ENCODE peak calls at places on chromosomes 16 and 17, in five cellular contexts. Z is progenitor cell of endocrine pancreas, K is cardiac muscle cell, Y is spleen, I is cardiac fibroblast. C is an unnamed sample.

GRCh38 chr17:50258647-50259483 is 15.4 kb upstream of the TMEM92 start:
- DNase-seq in Z (no peak), K (no peak), Y (no peak), I (peak; percentile 43), C (no peak)

GRCh38 chr16:88792078-88792550 is 7.1 kb upstream of the PIEZO1 start:
- DNase-seq in Z (no peak), K (no peak), Y (peak; percentile 80), I (no peak), C (no peak)

GRCh38 chr16:88811600-88811849 is 203 bp downstream of the APRT start:
- DNase-seq in Z (no peak), K (no peak), Y (no peak), I (no peak), C (no peak)

GRCh38 chr17:80792373-80792781 is 199.3 kb upstream of the CHMP6 start:
- DNase-seq in Z (no peak), K (no peak), Y (no peak), I (peak; percentile 26), C (no peak)

GRCh38 chr17:58324409-58325288 is 3.9 kb downstream of the TSPOAP1 start:
- DNase-seq in Z (peak; percentile 53), K (peak; percentile 80), Y (peak; percentile 86), I (peak; percentile 38), C (peak; percentile 46)

GRCh38 chr17:66573078-66573477 is 261.8 kb upstream of the CACNG5 start:
- DNase-seq in Z (no peak), K (no peak), Y (no peak), I (no peak), C (no peak)

GRCh38 chr16:67421030-67421429 is 4.8 kb upstream of the ZDHHC1 start:
- DNase-seq in Z (no peak), K (no peak), Y (no peak), I (no peak), C (no peak)

GRCh38 chr16:57231821-57232350 is 13.2 kb upstream of the ARL2BP start:
- DNase-seq in Z (no peak), K (no peak), Y (no peak), I (no peak), C (no peak)

GRCh38 chr17:79951361-79952264 is 84.1 kb downstream of the TBC1D16 start:
- DNase-seq in Z (no peak), K (peak; percentile 66), Y (no peak), I (peak; percentile 85), C (no peak)

GRCh38 chr17:16215965-16216316 is 607 bp upstream of the NCOR1 start:
- DNase-seq in Z (no peak), K (no peak), Y (no peak), I (no peak), C (no peak)

GRCh38 chr16:84600343-84601229 is 17.3 kb downstream of the COTL1 start:
- DNase-seq in Z (no peak), K (no peak), Y (no peak), I (no peak), C (no peak)

GRCh38 chr16:69118468-69118867 is 13.0 kb downstream of the HAS3 start:
- DNase-seq in Z (no peak), K (no peak), Y (peak; percentile 14), I (no peak), C (no peak)

GRCh38 chr17:31686495-31686894 is 172.5 kb downstream of the COPRS start:
- DNase-seq in Z (no peak), K (no peak), Y (no peak), I (no peak), C (no peak)

GRCh38 chr17:29930399-29931010 is 477 bp upstream of the SSH2 start:
- DNase-seq in Z (no peak), K (peak; percentile 44), Y (no peak), I (no peak), C (peak; percentile 15)

GRCh38 chr16:49488740-49489525 is 115.3 kb downstream of the C16orf78 start:
- DNase-seq in Z (no peak), K (no peak), Y (peak; percentile 62), I (no peak), C (no peak)

GRCh38 chr16:70298988-70299938 is at the start of gene DDX19B:
- DNase-seq in Z (peak; percentile 27), K (peak; percentile 75), Y (peak; percentile 95), I (peak; percentile 72), C (peak; percentile 69)

GRCh38 chr17:44900894-44901293 is 1.6 kb upstream of the EFTUD2 start:
- DNase-seq in Z (no peak), K (no peak), Y (no peak), I (peak; percentile 95), C (no peak)

GRCh38 chr16:83345846-83346245 is 461.9 kb upstream of the HSBP1 start:
- DNase-seq in Z (no peak), K (no peak), Y (no peak), I (no peak), C (no peak)

GRCh38 chr17:80905586-80906230 is 85.9 kb upstream of the CHMP6 start:
- DNase-seq in Z (no peak), K (no peak), Y (no peak), I (no peak), C (no peak)

GRCh38 chr16:1615761-1616160 is 3.6 kb downstream of the CRAMP1 start:
- DNase-seq in Z (no peak), K (no peak), Y (no peak), I (no peak), C (no peak)

GRCh38 chr16:83441523-83441922 is 366.3 kb upstream of the HSBP1 start:
- DNase-seq in Z (no peak), K (no peak), Y (no peak), I (no peak), C (no peak)

GRCh38 chr17:71320009-71320796 is 800.6 kb upstream of the SOX9 start:
- DNase-seq in Z (no peak), K (no peak), Y (no peak), I (no peak), C (no peak)

GRCh38 chr17:34758316-34758715 is 178.9 kb downstream of the TMEM132E start:
- DNase-seq in Z (no peak), K (no peak), Y (no peak), I (no peak), C (no peak)

GRCh38 chr17:4162775-4163498 is 19.9 kb downstream of the CYB5D2 start:
- DNase-seq in Z (no peak), K (peak; percentile 73), Y (no peak), I (peak; percentile 40), C (no peak)

GRCh38 chr17:78172284-78173024 is 4.1 kb downstream of the SYNGR2 start:
- DNase-seq in Z (no peak), K (peak; percentile 87), Y (peak; percentile 90), I (peak; percentile 44), C (no peak)

GRCh38 chr17:42563543-42563942 is 1.6 kb downstream of the COASY start:
- DNase-seq in Z (no peak), K (no peak), Y (no peak), I (no peak), C (no peak)

DNA sequence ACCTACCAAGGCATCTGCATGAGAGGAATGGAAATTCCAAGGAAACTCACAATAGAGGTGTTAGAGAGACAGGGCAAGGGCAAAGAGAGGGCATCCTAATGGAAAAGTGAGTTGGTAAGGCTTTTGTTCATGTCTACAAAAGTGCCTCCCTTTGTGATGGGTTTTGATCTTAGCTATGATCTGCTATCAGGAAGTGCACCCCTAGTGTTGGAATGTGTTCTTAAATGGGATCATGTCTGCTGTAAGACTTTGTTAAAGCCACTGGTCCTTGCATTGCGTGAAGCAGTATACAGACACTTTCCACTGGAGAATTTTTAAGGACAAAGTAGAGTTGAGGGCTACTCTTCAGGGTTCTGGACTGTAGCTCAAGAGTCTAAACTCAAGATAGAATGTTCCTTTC is 92.0 kb downstream of the MAP2K6 start:
- DNase-seq in Z (no peak), K (no peak), Y (no peak), I (no peak), C (no peak)
- TF ChIP-seq CTCF in Z (peak; percentile 22), K (peak; percentile 33), Y (no peak), I (peak; percentile 28), C (peak; percentile 20)

GRCh38 chr17:36017799-36018198 is at the start of gene CCL23:
- DNase-seq in Z (no peak), K (no peak), Y (no peak), I (no peak), C (no peak)
- TF ChIP-seq CTCF in Z (no peak), K (no peak), Y (no peak), I (no peak), C (no peak)

DNA sequence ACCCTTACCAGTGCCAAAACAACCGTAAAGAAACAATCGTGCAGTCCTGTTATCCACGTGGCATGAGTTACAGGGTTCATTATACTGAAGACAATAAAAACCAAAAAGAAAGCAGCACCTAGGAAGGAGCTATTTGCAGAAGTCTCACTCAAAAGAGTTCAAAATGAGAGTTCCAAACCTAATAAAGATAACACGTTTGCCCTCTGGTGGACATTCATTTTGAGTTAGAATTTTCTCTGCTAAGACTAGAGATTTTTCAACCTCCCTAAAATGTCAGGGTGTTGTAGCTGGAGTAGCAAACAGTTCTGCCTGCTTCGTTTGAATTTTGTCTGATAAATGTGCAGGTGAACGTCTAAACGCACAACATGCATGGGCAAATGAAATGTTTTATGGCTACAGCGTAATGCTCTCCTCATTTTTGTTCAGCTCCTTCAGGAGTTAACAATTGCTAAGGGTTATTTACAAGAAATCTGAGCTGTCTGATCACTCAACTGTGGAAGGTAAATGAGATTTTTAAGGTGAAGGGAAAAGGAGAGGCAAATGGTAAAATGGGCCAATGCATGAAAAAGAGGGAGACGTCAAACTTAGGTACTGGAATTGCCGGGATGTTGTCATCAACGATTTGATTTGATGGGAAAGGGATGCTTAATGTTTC is 1067.9 kb upstream of the EEF2KMT start:
- DNase-seq in Z (no peak), K (no peak), Y (no peak), I (no peak), C (no peak)
- TF ChIP-seq CTCF in Z (peak; percentile 48), K (no peak), Y (no peak), I (no peak), C (peak; percentile 58)

DNA sequence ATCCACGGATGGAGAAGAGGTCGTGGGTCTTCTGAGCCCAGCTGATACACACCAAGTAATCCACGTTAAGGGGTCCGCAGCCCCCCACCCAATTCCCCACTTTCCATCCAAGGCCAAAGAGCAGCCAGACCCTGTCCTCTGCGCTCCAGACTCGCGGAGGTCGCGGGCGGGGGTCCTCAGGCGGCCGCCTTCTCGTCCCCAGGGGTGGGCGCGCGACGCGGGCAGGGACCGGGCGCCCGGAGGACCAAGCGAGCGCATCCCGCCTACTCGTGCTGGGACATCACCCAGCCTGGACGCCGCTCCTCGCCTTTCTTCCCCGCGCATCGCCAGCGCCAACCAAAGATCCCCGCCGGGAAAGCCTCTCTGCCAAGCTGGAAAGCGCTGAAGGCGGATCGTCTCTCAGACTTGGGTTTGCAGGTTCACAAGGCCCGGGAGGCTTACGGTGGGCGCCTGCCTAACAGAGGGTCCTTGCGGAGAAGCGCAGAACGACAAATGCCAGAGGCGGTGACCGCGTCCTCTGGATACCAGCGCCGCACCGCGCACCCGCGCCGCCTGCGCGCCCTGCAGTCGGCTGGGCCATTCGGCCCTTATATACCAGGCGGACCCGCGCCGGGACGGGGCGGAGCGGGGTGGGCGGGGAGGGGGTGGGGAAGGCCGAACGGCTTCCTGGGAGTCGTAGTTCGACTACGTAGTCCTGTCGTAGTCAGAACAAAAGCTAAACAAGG is 471.6 kb downstream of the SOX9 start:
- DNase-seq in Z (peak; percentile 81), K (peak; percentile 87), Y (no peak), I (peak; percentile 91), C (peak; percentile 78)
- TF ChIP-seq CTCF in Z (no peak), K (no peak), Y (no peak), I (peak; percentile 2), C (no peak)

C was measured in endothelial cell.